ENCODE peak calls at places on chromosomes 12 and 14, in five cellular contexts. I is GM12865, H is keratinocyte, K is osteoblast, W is A549. O is an unnamed sample.

GRCh38 chr12:11814362-11814761 is 164.9 kb downstream of the ETV6 start:
- DNase-seq in K (peak; percentile 88), H (no peak), I (no peak), W (no peak), O (no peak)

GRCh38 chr12:34406228-34406995 is 384.1 kb downstream of the ALG10 start:
- DNase-seq in W (no peak), K (no peak), I (no peak), H (no peak), O (peak; percentile 26)

GRCh38 chr14:101964297-101965144 is at the start of gene DYNC1H1:
- DNase-seq in W (peak; percentile 78), I (peak; percentile 93), K (peak; percentile 98), H (peak; percentile 28), O (peak; percentile 84)

GRCh38 chr12:108768591-108769500 is 37.5 kb upstream of the CORO1C start:
- DNase-seq in H (no peak), I (peak; percentile 46), W (peak; percentile 84), K (peak; percentile 66), O (peak; percentile 37)

GRCh38 chr12:123041042-123041531 is 60.6 kb downstream of the ARL6IP4 start:
- DNase-seq in K (no peak), I (no peak), H (no peak), W (no peak), O (no peak)

GRCh38 chr12:104276192-104277131 is 27.1 kb upstream of the EID3 start:
- DNase-seq in K (no peak), W (no peak), H (no peak), I (peak; percentile 60), O (no peak)

GRCh38 chr12:32100888-32101287 is 5.8 kb upstream of the BICD1 start:
- DNase-seq in W (no peak), K (no peak), H (no peak), I (no peak), O (no peak)

GRCh38 chr12:90653051-90653450 is 301.9 kb downstream of the CCER1 start:
- DNase-seq in I (no peak), W (no peak), K (no peak), H (no peak), O (no peak)

GRCh38 chr12:71780207-71780822 is 25.7 kb downstream of the RAB21 start:
- DNase-seq in H (no peak), W (peak; percentile 28), I (peak; percentile 40), K (peak; percentile 51), O (no peak)

GRCh38 chr12:110744176-110744575 is 1.5 kb upstream of the PPP1CC start:
- DNase-seq in H (no peak), W (no peak), I (no peak), K (peak; percentile 90), O (no peak)

GRCh38 chr12:121023799-121024198 is 7.5 kb upstream of the C12orf43 start:
- DNase-seq in I (no peak), K (no peak), W (no peak), H (no peak), O (no peak)

GRCh38 chr14:52044791-52045522 is 23.9 kb downstream of the NID2 start:
- DNase-seq in H (no peak), K (peak; percentile 88), I (no peak), W (no peak), O (no peak)

GRCh38 chr14:28488658-28489057 is 277.9 kb upstream of the FOXG1 start:
- DNase-seq in H (no peak), K (no peak), W (no peak), I (no peak), O (no peak)

GRCh38 chr14:100898935-100899840 is 4.3 kb downstream of the RTL1 start:
- DNase-seq in W (no peak), I (no peak), H (no peak), K (peak; percentile 77), O (no peak)

GRCh38 chr14:71049435-71050147 is 142.3 kb downstream of the PCNX1 start:
- DNase-seq in K (no peak), W (no peak), H (no peak), I (no peak), O (no peak)

GRCh38 chr14:28830115-28830534 is 63.5 kb downstream of the FOXG1 start:
- DNase-seq in H (no peak), W (no peak), I (no peak), K (no peak), O (no peak)

GRCh38 chr14:94485944-94486841 is 10.2 kb upstream of the SERPINA9 start:
- DNase-seq in K (peak; percentile 94), I (peak; percentile 39), H (no peak), W (peak; percentile 63), O (peak; percentile 54)
- H3K4me3 ChIP-seq in K (peak overlapping the region; percentile 49), I (no peak overlapping the region), H (no peak overlapping the region), W (no peak overlapping the region), O (peak overlapping the region; percentile 24)

GRCh38 chr12:115023279-115023678 is 339.3 kb upstream of the TBX3 start:
- DNase-seq in H (no peak), W (no peak), I (no peak), K (no peak), O (no peak)
- H3K4me3 ChIP-seq in H (no peak overlapping the region), W (no peak overlapping the region), I (no peak overlapping the region), K (no peak overlapping the region), O (no peak overlapping the region)

DNA sequence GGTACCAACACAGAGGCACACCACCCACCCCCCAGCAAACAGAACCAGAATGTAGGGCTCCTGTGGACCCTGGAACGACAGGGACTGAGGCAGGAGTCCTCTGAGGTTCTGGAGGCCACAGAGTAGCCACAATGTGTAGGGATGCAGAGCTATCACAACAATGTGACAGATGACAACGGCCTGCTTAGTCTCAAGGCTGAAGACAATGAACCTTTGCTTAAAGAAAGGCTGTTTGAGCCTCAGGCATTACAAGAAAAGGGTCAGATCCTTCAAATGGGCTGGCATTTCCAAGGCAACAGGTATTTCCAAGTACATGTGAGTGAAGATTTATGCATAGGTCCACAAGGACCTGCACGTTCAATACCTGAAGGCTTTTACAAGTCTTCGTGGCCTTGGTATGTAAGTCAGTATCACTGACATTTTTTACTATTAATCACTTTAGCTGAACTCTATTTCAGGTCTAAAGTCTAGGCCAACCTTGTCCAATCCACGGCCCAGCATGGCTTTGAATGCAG is 62.0 kb downstream of the TMCC3 start:
- DNase-seq in W (no peak), I (no peak), K (no peak), H (no peak), O (no peak)
- H3K4me3 ChIP-seq in W (no peak overlapping the region), I (no peak overlapping the region), K (no peak overlapping the region), H (no peak overlapping the region), O (no peak overlapping the region)

GRCh38 chr14:105168093-105168420 is 519 bp downstream of the JAG2 start:
- DNase-seq in I (no peak), H (no peak), K (no peak), W (no peak), O (no peak)
- H3K4me3 ChIP-seq in I (no peak overlapping the region), H (peak overlapping the region; percentile 62), K (no peak overlapping the region), W (peak overlapping the region; percentile 59), O (peak overlapping the region; percentile 80)

GRCh38 chr14:74400919-74401503 is 25.0 kb downstream of the SYNDIG1L start:
- DNase-seq in I (no peak), W (no peak), H (no peak), K (no peak), O (no peak)

GRCh38 chr14:74404435-74404834 is 21.6 kb downstream of the SYNDIG1L start:
- DNase-seq in W (no peak), K (no peak), I (no peak), H (no peak), O (no peak)

GRCh38 chr14:74403619-74404417 is 22.2 kb downstream of the SYNDIG1L start:
- DNase-seq in H (no peak), W (no peak), K (no peak), I (no peak), O (no peak)

GRCh38 chr14:74401504-74402241 is 24.3 kb downstream of the SYNDIG1L start:
- DNase-seq in W (no peak), H (no peak), K (peak; percentile 87), I (peak; percentile 82), O (no peak)

GRCh38 chr14:74402264-74403251 is 23.5 kb downstream of the SYNDIG1L start:
- DNase-seq in H (no peak), I (peak; percentile 32), W (no peak), K (no peak), O (no peak)
- H3K4me3 ChIP-seq in H (no peak overlapping the region), I (peak overlapping the region; percentile 22), W (no peak overlapping the region), K (no peak overlapping the region), O (no peak overlapping the region)

GRCh38 chr12:95784886-95785285 is 5.7 kb downstream of the NTN4 start:
- DNase-seq in H (no peak), K (no peak), I (no peak), W (no peak), O (no peak)
- H3K4me3 ChIP-seq in H (no peak overlapping the region), K (no peak overlapping the region), I (no peak overlapping the region), W (no peak overlapping the region), O (no peak overlapping the region)

DNA sequence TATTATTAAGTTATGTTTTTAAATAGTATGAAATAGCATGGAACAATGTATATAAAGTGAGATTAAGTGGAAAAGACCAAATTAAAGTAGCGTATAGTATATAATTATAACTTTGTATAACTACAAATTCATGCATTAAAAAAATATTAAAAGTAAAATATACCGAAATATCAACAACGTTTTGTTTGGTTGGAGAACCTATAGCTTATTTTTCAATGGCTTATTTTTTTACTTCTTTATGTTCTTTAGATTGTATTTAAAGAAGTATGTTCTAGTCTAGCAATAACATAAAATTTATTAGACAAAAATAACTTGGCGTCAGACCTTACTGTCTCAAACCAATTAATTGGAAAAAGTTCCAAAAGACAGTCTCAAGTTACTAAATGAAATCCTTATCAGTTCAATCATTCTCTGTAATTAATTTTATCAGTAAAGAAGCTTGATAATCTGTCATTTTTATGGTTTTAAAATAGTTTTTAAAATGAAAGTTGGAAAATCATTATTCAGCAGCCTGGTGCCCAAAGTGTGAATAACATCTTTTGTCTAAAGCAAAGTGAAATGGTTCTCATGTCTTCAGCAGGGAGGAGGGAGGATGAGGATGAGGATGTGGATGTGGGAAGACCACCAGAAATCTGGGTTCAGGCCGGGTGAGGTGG is 46.7 kb downstream of the IRAK3 start:
- DNase-seq in H (no peak), I (no peak), K (no peak), W (peak; percentile 66), O (no peak)
- H3K4me3 ChIP-seq in H (peak overlapping the region; percentile 21), I (peak overlapping the region; percentile 39), K (peak overlapping the region; percentile 68), W (peak overlapping the region; percentile 83), O (peak overlapping the region; percentile 45)

GRCh38 chr14:81453166-81453766 is 53.1 kb upstream of the STON2 start:
- DNase-seq in K (no peak), W (peak; percentile 41), I (peak; percentile 67), H (no peak), O (peak; percentile 52)

GRCh38 chr14:81450976-81451375 is 50.9 kb upstream of the STON2 start:
- DNase-seq in K (no peak), H (no peak), I (no peak), W (no peak), O (no peak)

GRCh38 chr14:81452341-81452740 is 52.2 kb upstream of the STON2 start:
- DNase-seq in K (no peak), I (no peak), W (no peak), H (no peak), O (no peak)

GRCh38 chr14:81454572-81455218 is 54.6 kb upstream of the STON2 start:
- DNase-seq in K (no peak), H (no peak), I (no peak), W (no peak), O (no peak)

DNA sequence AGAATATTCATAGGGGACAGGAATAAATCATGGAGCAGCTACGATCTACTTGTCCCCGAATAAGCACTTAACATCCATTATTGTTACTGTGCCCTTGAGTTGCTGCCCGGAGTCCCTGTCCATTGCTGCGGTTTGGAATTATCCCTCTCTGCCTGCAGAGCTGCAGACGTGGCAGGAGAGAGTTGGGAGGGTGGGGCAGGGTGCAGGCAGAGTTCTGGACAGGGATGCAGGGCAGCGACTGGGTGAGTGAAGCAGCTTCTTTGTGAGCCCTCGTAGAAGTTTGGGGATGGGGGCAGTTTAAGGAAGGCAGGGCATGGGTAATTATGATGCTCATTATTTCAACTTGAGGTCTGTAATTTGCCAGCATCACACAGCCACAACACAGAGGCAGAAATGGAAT is 52.6 kb upstream of the STON2 start:
- DNase-seq in W (no peak), H (no peak), I (no peak), K (peak; percentile 86), O (no peak)
- H3K4me3 ChIP-seq in W (no peak overlapping the region), H (no peak overlapping the region), I (no peak overlapping the region), K (peak overlapping the region; percentile 65), O (no peak overlapping the region)